ENCODE peak calls at places on chromosomes 11 and 22, in five cellular contexts. T is MCF 10A, V is left lung, W is glutamatergic neuron, Q is testis. B is an unnamed sample.

GRCh38 chr11:120326228-120326627 is 1.1 kb downstream of the TLCD5 start:
- DNase-seq in W (no peak), Q (no peak), T (no peak), V (no peak), B (no peak)

GRCh38 chr22:37775785-37776638 is 31.7 kb upstream of the GCAT start:
- DNase-seq in Q (no peak), T (peak; percentile 51), W (no peak), V (no peak), B (no peak)

GRCh38 chr22:32334640-32335365 is 22.9 kb upstream of the RFPL3 start:
- DNase-seq in W (no peak), V (no peak), Q (peak; percentile 5), T (no peak), B (peak; percentile 60)

GRCh38 chr11:115201121-115201792 is 303.0 kb downstream of the CADM1 start:
- DNase-seq in V (no peak), W (no peak), Q (no peak), T (no peak), B (no peak)

GRCh38 chr11:117099681-117100080 is 1.5 kb upstream of the SIK3 start:
- DNase-seq in W (no peak), T (no peak), V (no peak), Q (no peak), B (no peak)

GRCh38 chr11:86193297-86194095 is 51.1 kb upstream of the EED start:
- DNase-seq in W (peak; percentile 46), V (peak; percentile 64), Q (peak; percentile 75), T (peak; percentile 92), B (no peak)

GRCh38 chr22:41568811-41569210 is 8.0 kb downstream of the CSDC2 start:
- DNase-seq in W (no peak), Q (no peak), V (no peak), T (no peak), B (no peak)

GRCh38 chr22:27885977-27886842 is 32.8 kb downstream of the PITPNB start:
- DNase-seq in W (peak; percentile 48), Q (peak; percentile 60), T (peak; percentile 46), V (no peak), B (no peak)

GRCh38 chr22:36328635-36329216 is 59.0 kb downstream of the MYH9 start:
- DNase-seq in W (peak; percentile 38), Q (peak; percentile 63), T (peak; percentile 87), V (peak; percentile 57), B (no peak)

GRCh38 chr22:50673231-50674126 is 856 bp downstream of the SHANK3 start:
- DNase-seq in V (no peak), Q (no peak), W (no peak), T (no peak), B (no peak)

GRCh38 chr22:38005943-38006342 is 21.6 kb upstream of the SOX10 start:
- DNase-seq in W (no peak), T (no peak), V (no peak), Q (no peak), B (no peak)

GRCh38 chr11:69721745-69722144 is 17.9 kb upstream of the FGF19 start:
- DNase-seq in V (no peak), T (peak; percentile 19), W (no peak), Q (no peak), B (no peak)
- TF ChIP-seq CTCF in V (no peak), T (peak; percentile 31), W (no peak), Q (no peak), B (peak; percentile 42)

DNA sequence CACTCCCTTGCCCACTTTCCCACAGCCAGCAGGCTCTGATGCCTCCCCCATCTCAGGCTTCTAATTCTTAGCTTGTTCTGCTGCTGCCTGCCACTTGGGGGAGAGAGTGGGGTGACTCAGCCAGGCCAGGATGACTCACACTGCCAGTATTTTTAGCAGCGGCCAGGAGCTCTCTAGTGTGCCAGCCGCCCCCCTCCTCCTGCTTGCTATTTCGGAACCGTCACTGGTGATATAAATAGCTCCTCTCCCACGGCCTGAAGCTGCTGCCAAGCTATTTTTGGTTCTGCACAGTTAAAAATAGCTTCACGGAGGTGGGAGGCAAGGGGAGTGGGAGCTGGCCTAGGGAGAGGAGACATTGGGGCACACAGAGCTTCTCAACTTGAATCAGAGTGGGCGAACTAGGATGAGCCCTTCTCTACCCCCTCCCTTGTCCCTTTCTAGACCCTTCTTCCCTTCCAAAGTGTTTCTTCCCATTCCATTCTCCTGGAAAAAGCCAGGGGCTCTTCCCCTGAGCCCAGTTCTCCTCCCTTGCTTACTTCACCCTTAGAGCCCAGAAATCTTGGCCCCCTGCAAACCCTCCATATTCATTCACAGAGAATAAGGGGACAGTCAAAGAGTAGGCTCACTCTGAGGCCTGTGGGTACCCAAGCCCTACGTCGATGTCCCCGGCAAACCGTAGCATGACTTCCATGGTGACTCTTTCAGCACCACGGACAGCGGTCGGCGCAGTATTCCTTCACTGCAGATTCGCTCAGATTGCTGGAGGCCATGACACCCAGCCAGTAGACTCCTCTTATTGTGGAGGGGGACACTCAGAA is 2.5 kb upstream of the NPAS4 start:
- DNase-seq in Q (peak; percentile 93), V (peak; percentile 80), T (peak; percentile 90), W (peak; percentile 69), B (peak; percentile 92)
- TF ChIP-seq CTCF in Q (peak; percentile 8), V (no peak), T (peak; percentile 34), W (peak; percentile 24), B (peak; percentile 48)

DNA sequence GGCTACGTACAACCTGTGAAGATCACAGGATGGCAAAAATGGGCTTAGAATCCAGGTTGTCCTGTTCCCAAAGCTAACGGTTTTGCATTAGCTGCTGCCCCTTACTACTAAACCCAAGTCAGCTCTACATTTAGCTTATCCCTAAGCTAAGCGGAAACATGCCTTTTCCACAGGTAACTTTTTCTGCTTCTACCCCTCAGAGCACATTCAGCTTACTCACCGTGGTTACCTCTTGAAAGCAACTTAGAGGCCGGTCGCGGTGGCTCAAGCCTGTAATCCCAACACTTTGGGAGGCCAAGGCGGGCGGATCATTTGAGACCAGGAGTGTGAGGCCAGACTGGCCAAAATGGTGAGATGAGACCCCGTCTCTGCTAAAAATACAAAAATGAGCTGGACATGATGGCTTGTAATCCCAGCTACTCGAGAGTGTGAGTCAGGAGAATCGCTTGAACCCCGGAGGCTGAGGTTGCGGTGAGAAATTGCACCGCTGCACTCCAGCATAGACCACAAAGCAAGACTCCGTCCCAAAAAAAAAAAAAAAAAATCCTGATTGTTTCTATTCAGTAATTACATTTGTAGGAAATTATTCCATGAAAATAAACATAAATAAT is 790 bp upstream of the TMEM41B start:
- DNase-seq in W (peak; percentile 21), V (no peak), T (no peak), Q (peak; percentile 24), B (no peak)
- TF ChIP-seq CTCF in W (no peak), V (no peak), T (no peak), Q (no peak), B (no peak)

GRCh38 chr22:39705386-39705785 is 134.8 kb downstream of the CACNA1I start:
- DNase-seq in V (no peak), T (no peak), W (no peak), Q (no peak), B (no peak)

GRCh38 chr22:39710380-39711117 is 140.0 kb downstream of the CACNA1I start:
- DNase-seq in T (no peak), Q (peak; percentile 84), V (no peak), W (no peak), B (no peak)

GRCh38 chr22:39706406-39707150 is 136.0 kb downstream of the CACNA1I start:
- DNase-seq in Q (no peak), W (no peak), T (no peak), V (no peak), B (no peak)

GRCh38 chr22:39707351-39707750 is 136.8 kb downstream of the CACNA1I start:
- DNase-seq in Q (no peak), V (no peak), T (no peak), W (no peak), B (no peak)

GRCh38 chr22:39707816-39708215 is 137.3 kb downstream of the CACNA1I start:
- DNase-seq in T (no peak), Q (no peak), V (no peak), W (no peak), B (no peak)
- TF ChIP-seq CTCF in T (no peak), Q (no peak), V (no peak), W (no peak), B (no peak)

DNA sequence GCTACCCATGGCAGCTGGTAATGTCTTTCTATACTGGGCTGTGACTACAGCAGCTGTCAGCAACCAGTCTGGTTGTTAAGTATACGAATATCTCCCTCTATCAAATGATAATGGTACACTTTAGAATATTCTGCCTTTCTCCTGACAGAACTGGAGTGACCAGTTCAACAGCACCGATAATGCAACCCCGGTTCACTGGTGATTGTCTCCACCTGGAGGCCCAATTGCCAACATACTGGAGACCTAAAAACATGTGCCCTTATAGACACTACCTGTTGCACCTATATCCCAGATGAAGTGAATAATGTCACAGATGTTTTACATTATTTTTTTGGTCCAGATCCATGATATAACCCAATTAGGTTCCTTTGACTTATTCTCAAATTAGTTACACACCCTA is 21.1 kb downstream of the OR5P2 start:
- DNase-seq in V (no peak), T (no peak), W (no peak), Q (no peak), B (no peak)
- TF ChIP-seq CTCF in V (no peak), T (no peak), W (no peak), Q (no peak), B (no peak)